ENCODE peak calls at places on chromosomes 13 and 19, in ten cellular contexts. J is A549, C is breast epithelium, T is cardiac muscle cell, E is K562, O is neural progenitor cell, P is colonic mucosa, L is tibial artery, N is dorsolateral prefrontal cortex, D is endodermal cell. Z is an unnamed sample.

GRCh38 chr13:56735537-56735942 is 405.2 kb upstream of the PRR20A start:
- DNase-seq in N (no peak), P (no peak), D (peak; percentile 83), T (peak; percentile 76), L (no peak), J (no peak), C (no peak), O (peak; percentile 24), E (no peak), Z (no peak)

GRCh38 chr19:31597616-31598015 is 248.4 kb upstream of the TSHZ3 start:
- DNase-seq in T (no peak), O (no peak), J (no peak), D (peak; percentile 16), C (no peak), E (no peak), N (no peak), P (no peak), L (no peak), Z (no peak)

GRCh38 chr19:46904114-46905060 is 43.6 kb downstream of the ARHGAP35 start:
- DNase-seq in O (no peak), D (peak; percentile 59), N (no peak), J (no peak), P (no peak), E (no peak), C (no peak), T (no peak), L (no peak), Z (peak; percentile 91)

GRCh38 chr19:22140356-22140755 is 56.4 kb downstream of the ZNF676 start:
- DNase-seq in C (no peak), O (no peak), N (no peak), E (no peak), L (no peak), D (no peak), T (no peak), P (no peak), J (no peak), Z (no peak)

GRCh38 chr13:99870541-99870940 is 101.0 kb downstream of the ZIC5 start:
- DNase-seq in D (no peak), P (no peak), T (no peak), E (no peak), N (no peak), C (no peak), J (no peak), L (no peak), O (no peak), Z (no peak)

GRCh38 chr13:52067237-52067636 is 42.7 kb downstream of the UTP14C start:
- DNase-seq in E (peak; percentile 7), C (no peak), J (peak; percentile 21), L (no peak), T (peak; percentile 2), P (no peak), O (no peak), D (no peak), N (no peak), Z (no peak)

GRCh38 chr13:74931698-74932433 is 550.1 kb downstream of the TBC1D4 start:
- DNase-seq in N (no peak), J (no peak), C (no peak), O (no peak), L (no peak), T (no peak), E (no peak), P (no peak), D (no peak), Z (peak; percentile 4)

GRCh38 chr19:10566658-10567410 is 1.0 kb upstream of the KRI1 start:
- DNase-seq in C (no peak), P (peak; percentile 38), J (no peak), O (no peak), E (no peak), N (no peak), D (peak; percentile 63), L (no peak), T (no peak), Z (no peak)

GRCh38 chr13:23859904-23860303 is 29.3 kb downstream of the MIPEP start:
- DNase-seq in J (no peak), N (no peak), P (no peak), E (peak; percentile 32), O (no peak), C (no peak), T (no peak), D (no peak), L (no peak), Z (no peak)

GRCh38 chr19:45878043-45878794 is 7.7 kb downstream of the IRF2BP1 start:
- DNase-seq in L (no peak), D (peak; percentile 49), C (peak; percentile 82), O (no peak), J (no peak), E (no peak), P (peak; percentile 80), T (no peak), N (no peak), Z (no peak)

GRCh38 chr13:98871727-98872126 is 106.1 kb downstream of the DOCK9 start:
- DNase-seq in N (no peak), L (no peak), P (no peak), T (no peak), C (no peak), D (no peak), E (no peak), O (no peak), J (no peak), Z (no peak)

GRCh38 chr13:98866882-98867281 is 111.0 kb downstream of the DOCK9 start:
- DNase-seq in E (peak; percentile 21), N (no peak), C (no peak), L (no peak), J (no peak), P (no peak), O (no peak), D (no peak), T (no peak), Z (no peak)

GRCh38 chr13:98873377-98874028 is 104.4 kb downstream of the DOCK9 start:
- DNase-seq in P (no peak), O (no peak), T (no peak), J (peak; percentile 17), E (peak; percentile 16), N (no peak), C (no peak), D (peak; percentile 55), L (no peak), Z (no peak)

GRCh38 chr13:98868932-98869331 is 108.9 kb downstream of the DOCK9 start:
- DNase-seq in T (no peak), O (no peak), D (no peak), E (no peak), J (no peak), N (no peak), P (no peak), C (no peak), L (no peak), Z (no peak)

DNA sequence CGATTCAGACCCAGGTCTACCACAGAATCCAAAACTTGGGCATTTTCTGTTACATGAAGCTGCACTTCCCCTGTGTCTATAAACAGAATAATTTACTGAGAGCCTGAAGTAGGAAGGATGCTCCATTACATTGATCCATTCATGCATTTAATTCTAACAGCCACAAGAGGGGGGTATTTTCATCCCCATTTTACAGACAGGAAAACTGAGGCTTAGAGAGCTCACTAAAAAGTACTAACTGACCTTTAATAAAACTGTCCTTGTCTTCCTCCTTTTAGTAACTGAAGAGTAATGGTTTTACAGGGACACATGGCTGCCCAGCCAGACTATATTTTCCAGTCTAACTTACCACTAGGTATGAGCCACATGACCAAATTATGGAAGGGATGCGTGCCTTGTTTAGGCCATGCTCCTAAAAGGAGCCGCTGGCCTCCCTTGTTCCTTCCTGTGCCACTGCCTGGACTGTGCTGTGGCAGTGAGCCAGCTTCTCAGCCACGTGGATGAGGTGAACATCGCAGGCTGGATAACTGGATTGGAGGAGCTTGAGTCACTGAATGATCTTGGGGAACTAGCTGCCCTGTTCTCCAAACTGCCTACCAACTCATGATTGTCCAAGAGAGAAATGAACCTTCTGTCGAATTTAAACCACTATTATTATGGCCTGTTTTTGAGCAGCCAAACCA is 108.3 kb downstream of the DOCK9 start:
- DNase-seq in N (no peak), E (peak; percentile 12), J (peak; percentile 6), P (no peak), L (no peak), T (no peak), D (no peak), C (no peak), O (no peak), Z (peak; percentile 6)
- TF ChIP-seq CTCF in N (no peak), E (peak; percentile 39), J (peak; percentile 27), P (no peak), L (no peak), T (no peak), D (peak; percentile 64), C (no peak), O (peak; percentile 36), Z (peak; percentile 25)

GRCh38 chr13:59542303-59542702 is 621.4 kb downstream of the DIAPH3 start:
- DNase-seq in T (no peak), L (no peak), P (no peak), J (no peak), D (no peak), N (no peak), E (no peak), C (no peak), O (peak; percentile 39), Z (no peak)
- H3K4me3 ChIP-seq in T (no peak overlapping the region), L (no peak overlapping the region), P (no peak overlapping the region), J (no peak overlapping the region), D (no peak overlapping the region), N (no peak overlapping the region), E (no peak overlapping the region), C (no peak overlapping the region), O (no peak overlapping the region), Z (no peak overlapping the region)

GRCh38 chr13:110714798-110715394 is 1.4 kb downstream of the ING1 start:
- DNase-seq in L (peak; percentile 68), D (peak; percentile 83), P (peak; percentile 69), T (peak; percentile 63), O (peak; percentile 74), E (no peak), J (no peak), C (peak; percentile 59), N (peak; percentile 42), Z (peak; percentile 36)
- TF ChIP-seq CTCF in L (no peak), D (no peak), P (no peak), T (peak; percentile 13), O (no peak), E (no peak), J (no peak), C (peak; percentile 38), N (no peak), Z (peak; percentile 27)

GRCh38 chr13:42102961-42103688 is 54.7 kb downstream of the DGKH start:
- DNase-seq in P (no peak), C (no peak), D (no peak), L (no peak), E (no peak), O (no peak), T (no peak), N (no peak), J (no peak), Z (peak; percentile 42)

GRCh38 chr13:42108217-42108616 is 59.8 kb downstream of the DGKH start:
- DNase-seq in D (no peak), O (no peak), L (no peak), N (no peak), T (no peak), J (no peak), E (no peak), C (no peak), P (no peak), Z (no peak)

GRCh38 chr13:42109957-42110356 is 61.5 kb downstream of the DGKH start:
- DNase-seq in C (no peak), J (no peak), O (no peak), L (no peak), N (no peak), D (no peak), E (no peak), T (peak; percentile 4), P (no peak), Z (no peak)

GRCh38 chr13:42110410-42111155 is 62.1 kb downstream of the DGKH start:
- DNase-seq in C (no peak), E (peak; percentile 25), N (no peak), L (no peak), T (peak; percentile 61), O (peak; percentile 60), P (peak; percentile 30), J (peak; percentile 63), D (no peak), Z (peak; percentile 90)

GRCh38 chr13:42107006-42107405 is 58.6 kb downstream of the DGKH start:
- DNase-seq in C (no peak), D (no peak), J (no peak), L (no peak), N (no peak), O (no peak), T (no peak), P (no peak), E (no peak), Z (no peak)
- H3K4me3 ChIP-seq in C (no peak overlapping the region), D (no peak overlapping the region), J (no peak overlapping the region), L (no peak overlapping the region), N (no peak overlapping the region), O (no peak overlapping the region), T (no peak overlapping the region), P (no peak overlapping the region), E (no peak overlapping the region), Z (no peak overlapping the region)